ENCODE peak calls at places on chromosomes 3 and 15, in eight cellular contexts. F is A549, P is germinal center, G is GM12891, Z is NCI-H748 treated with DMSO at 0.1 percent for 48 hours, B is T-helper 17 cell, J is renal cortical epithelial cell, N is D341Med. W is an unnamed sample.

GRCh38 chr3:20773320-20773984 is 587.4 kb upstream of the SGO1 start:
- DNase-seq in B (no peak), N (no peak), Z (no peak), G (no peak), J (peak), P (no peak), F (no peak), W (no peak)

GRCh38 chr15:63560741-63561448 is 36.3 kb upstream of the FBXL22 start:
- DNase-seq in G (no peak), F (no peak), B (no peak), J (no peak), P (no peak), N (no peak), Z (no peak), W (no peak)

GRCh38 chr3:50534721-50535330 is 31.4 kb upstream of the CACNA2D2 start:
- DNase-seq in B (no peak), F (no peak), N (no peak), Z (no peak), G (no peak), P (no peak), J (peak), W (no peak)

GRCh38 chr15:80929225-80929624 is 60.4 kb downstream of the MESD start:
- DNase-seq in Z (no peak), N (no peak), J (peak), B (no peak), G (no peak), P (no peak), F (no peak), W (no peak)

GRCh38 chr3:45884368-45885201 is 1.8 kb upstream of the CCR9 start:
- DNase-seq in Z (no peak), F (no peak), B (no peak), G (no peak), J (no peak), N (no peak), P (no peak), W (no peak)

GRCh38 chr15:93271871-93272270 is 182.9 kb upstream of the RGMA start:
- DNase-seq in N (no peak), F (no peak), G (no peak), B (no peak), J (no peak), P (no peak), Z (no peak), W (no peak)

GRCh38 chr15:75923756-75924155 is 20.1 kb downstream of the FBXO22 start:
- DNase-seq in N (no peak), P (no peak), B (no peak), G (no peak), F (no peak), Z (no peak), J (no peak), W (no peak)

GRCh38 chr3:8673083-8673737 is 28.6 kb upstream of the SSUH2 start:
- DNase-seq in G (no peak), N (no peak), J (no peak), Z (no peak), B (no peak), F (no peak), P (no peak), W (no peak)

GRCh38 chr15:99176757-99177156 is 71.9 kb downstream of the SYNM start:
- DNase-seq in J (peak), N (no peak), Z (no peak), G (no peak), B (no peak), F (no peak), P (no peak), W (no peak)

GRCh38 chr3:123683755-123684154 is 98.9 kb upstream of the HACD2 start:
- DNase-seq in N (no peak), Z (no peak), B (no peak), P (no peak), G (no peak), F (no peak), J (no peak), W (no peak)

GRCh38 chr15:31487811-31488436 is 161.3 kb downstream of the KLF13 start:
- DNase-seq in J (no peak), G (no peak), P (no peak), B (no peak), F (peak), Z (no peak), N (no peak), W (no peak)

GRCh38 chr15:74399511-74400312 is 32.3 kb upstream of the CYP11A1 start:
- DNase-seq in P (no peak), Z (no peak), B (no peak), J (peak), G (no peak), N (no peak), F (no peak), W (no peak)

GRCh38 chr3:129366312-129366831 is 62.1 kb downstream of the EFCAB12 start:
- DNase-seq in G (no peak), N (no peak), F (no peak), B (no peak), J (no peak), P (no peak), Z (no peak), W (no peak)

GRCh38 chr15:39685999-39686613 is 96.5 kb downstream of the FSIP1 start:
- DNase-seq in N (peak), P (peak), F (peak), G (peak), Z (peak), J (peak), B (peak), W (peak)

W was measured in naive B cell.